ENCODE peak calls at places on chromosomes 16 and 17, in five cellular contexts. E is upper lobe of right lung; A is stimulated activated CD8-positive, alpha-beta memory T cell treated with anti-CD3 and anti-CD28 coated beads, Interleukin-4, amount 100 ng/mL, for 24 hours; L is NCI-H2107; D is kidney tubule cell. X is an unnamed sample.

GRCh38 chr16:11242658-11243057 is 13.3 kb downstream of the SOCS1 start:
- DNase-seq in A (no peak), E (no peak), L (no peak), D (no peak), X (no peak)

GRCh38 chr16:4612474-4612931 is 2.2 kb downstream of the UBALD1 start:
- DNase-seq in A (no peak), D (no peak), E (no peak), L (no peak), X (peak; percentile 64)

GRCh38 chr16:72501739-72502653 is 330.0 kb upstream of the PMFBP1 start:
- DNase-seq in L (peak; percentile 14), D (peak; percentile 64), A (peak; percentile 22), E (no peak), X (peak; percentile 80)

GRCh38 chr16:88464447-88465318 is 11.6 kb downstream of the ZFPM1 start:
- DNase-seq in D (no peak), L (no peak), E (no peak), A (no peak), X (peak; percentile 39)

GRCh38 chr16:82694239-82694874 is 67.6 kb downstream of the CDH13 start:
- DNase-seq in E (no peak), L (no peak), D (peak; percentile 56), A (no peak), X (no peak)

GRCh38 chr16:87854907-87855683 is 14.2 kb downstream of the SLC7A5 start:
- DNase-seq in A (no peak), L (no peak), E (no peak), D (no peak), X (no peak)

GRCh38 chr17:63682981-63683380 is 16.9 kb downstream of the LIMD2 start:
- DNase-seq in L (no peak), E (no peak), A (no peak), D (no peak), X (no peak)

GRCh38 chr16:7013990-7014389 is 318.7 kb upstream of the RBFOX1 start:
- DNase-seq in D (peak; percentile 12), A (no peak), L (no peak), E (no peak), X (peak; percentile 32)

GRCh38 chr17:69561462-69561861 is 147.0 kb downstream of the MAP2K6 start:
- DNase-seq in L (no peak), A (no peak), E (no peak), D (no peak), X (no peak)

GRCh38 chr17:64147110-64148016 is 17.4 kb upstream of the ERN1 start:
- DNase-seq in E (no peak), D (peak; percentile 17), L (no peak), A (no peak), X (peak; percentile 44)

GRCh38 chr16:68786685-68787418 is 49.8 kb downstream of the CDH1 start:
- DNase-seq in E (no peak), D (peak; percentile 26), L (peak; percentile 37), A (no peak), X (no peak)

GRCh38 chr17:56309897-56310296 is 156.6 kb downstream of the ANKFN1 start:
- DNase-seq in L (no peak), E (no peak), A (no peak), D (no peak), X (no peak)

GRCh38 chr16:86895609-86896008 is 317.3 kb downstream of the FOXL1 start:
- DNase-seq in E (peak; percentile 23), A (no peak), D (no peak), L (no peak), X (no peak)

GRCh38 chr16:56600398-56600999 is 7.9 kb upstream of the MT2A start:
- DNase-seq in A (no peak), E (no peak), L (no peak), D (peak; percentile 53), X (peak; percentile 55)

GRCh38 chr16:19804538-19805323 is 79.9 kb downstream of the GPRC5B start:
- DNase-seq in D (peak; percentile 80), L (peak; percentile 76), E (no peak), A (no peak), X (peak; percentile 84)

GRCh38 chr16:63466-63865 is 9.0 kb downstream of the RHBDF1 start:
- DNase-seq in L (no peak), D (no peak), E (no peak), A (no peak), X (no peak)

GRCh38 chr17:1629647-1630310 is 1.1 kb upstream of the SLC43A2 start:
- DNase-seq in D (peak; percentile 59), A (peak; percentile 75), E (peak; percentile 90), L (no peak), X (peak; percentile 65)

X was measured in mesendoderm.